ENCODE peak calls at places on chromosomes 5 and 9, in seven cellular contexts. B is PC-3, C is HepG2, R is A549, U is brain microvascular endothelial cell, T is K562, P is fibroblast of lung. D is an unnamed sample.

GRCh38 chr5:127572930-127573329 is 55.5 kb downstream of the PRRC1 start:
- DNase-seq in B (peak; percentile 28), C (no peak), R (peak; percentile 6), U (no peak), T (no peak), P (no peak), D (no peak)

GRCh38 chr5:109718216-109718615 is 28.5 kb downstream of the MAN2A1 start:
- DNase-seq in B (no peak), C (no peak), R (no peak), U (no peak), T (no peak), P (no peak), D (no peak)

GRCh38 chr5:93346301-93346700 is 234.7 kb downstream of the NR2F1-AS1 start:
- DNase-seq in B (no peak), C (no peak), R (no peak), U (no peak), T (no peak), P (no peak), D (no peak)

GRCh38 chr9:133521122-133522072 is 3.4 kb downstream of the MYMK start:
- DNase-seq in B (no peak), C (peak; percentile 49), R (no peak), U (no peak), T (no peak), P (no peak), D (no peak)

GRCh38 chr5:150619359-150620230 is 20.9 kb upstream of the SYNPO start:
- DNase-seq in B (no peak), C (no peak), R (no peak), U (no peak), T (no peak), P (peak; percentile 72), D (no peak)

GRCh38 chr9:130665431-130666392 is 1.3 kb downstream of the PRDM12 start:
- DNase-seq in B (no peak), C (no peak), R (no peak), U (no peak), T (peak; percentile 53), P (no peak), D (no peak)

GRCh38 chr5:1007221-1007680 is 1.4 kb upstream of the NKD2 start:
- DNase-seq in B (no peak), C (no peak), R (no peak), U (no peak), T (peak; percentile 32), P (no peak), D (no peak)

GRCh38 chr5:158701406-158702177 is 398.1 kb downstream of the EBF1 start:
- DNase-seq in B (peak; percentile 66), C (no peak), R (peak; percentile 35), U (peak; percentile 58), T (no peak), P (no peak), D (peak; percentile 65)

GRCh38 chr9:96293481-96293880 is 8.5 kb downstream of the HSD17B3 start:
- DNase-seq in B (peak; percentile 49), C (no peak), R (no peak), U (peak; percentile 33), T (no peak), P (peak; percentile 75), D (no peak)

GRCh38 chr9:120733190-120733589 is 18.9 kb upstream of the MEGF9 start:
- DNase-seq in B (no peak), C (peak; percentile 82), R (no peak), U (peak; percentile 87), T (no peak), P (peak; percentile 51), D (no peak)

GRCh38 chr9:91034521-91034920 is 232.9 kb downstream of the SYK start:
- DNase-seq in B (peak; percentile 49), C (no peak), R (no peak), U (no peak), T (no peak), P (no peak), D (no peak)

GRCh38 chr5:54738118-54738972 is 220.8 kb downstream of the SNX18 start:
- DNase-seq in B (peak; percentile 57), C (no peak), R (no peak), U (no peak), T (peak; percentile 42), P (peak; percentile 47), D (no peak)

GRCh38 chr5:159156426-159156835 is 52.9 kb downstream of the RNF145 start:
- DNase-seq in B (no peak), C (no peak), R (no peak), U (no peak), T (no peak), P (no peak), D (no peak)

GRCh38 chr5:82167372-82167771 is 110.8 kb downstream of the RPS23 start:
- DNase-seq in B (no peak), C (no peak), R (no peak), U (no peak), T (no peak), P (peak; percentile 84), D (no peak)

GRCh38 chr5:82164957-82165698 is 113.0 kb downstream of the RPS23 start:
- DNase-seq in B (peak; percentile 55), C (no peak), R (peak; percentile 86), U (peak; percentile 65), T (no peak), P (peak; percentile 73), D (peak; percentile 21)

GRCh38 chr5:82163459-82164108 is 114.6 kb downstream of the RPS23 start:
- DNase-seq in B (peak; percentile 52), C (no peak), R (peak; percentile 66), U (no peak), T (no peak), P (peak; percentile 61), D (peak; percentile 22)

GRCh38 chr5:82164109-82164956 is 113.8 kb downstream of the RPS23 start:
- DNase-seq in B (peak; percentile 78), C (no peak), R (peak; percentile 86), U (peak; percentile 91), T (no peak), P (peak; percentile 92), D (peak; percentile 39)

DNA sequence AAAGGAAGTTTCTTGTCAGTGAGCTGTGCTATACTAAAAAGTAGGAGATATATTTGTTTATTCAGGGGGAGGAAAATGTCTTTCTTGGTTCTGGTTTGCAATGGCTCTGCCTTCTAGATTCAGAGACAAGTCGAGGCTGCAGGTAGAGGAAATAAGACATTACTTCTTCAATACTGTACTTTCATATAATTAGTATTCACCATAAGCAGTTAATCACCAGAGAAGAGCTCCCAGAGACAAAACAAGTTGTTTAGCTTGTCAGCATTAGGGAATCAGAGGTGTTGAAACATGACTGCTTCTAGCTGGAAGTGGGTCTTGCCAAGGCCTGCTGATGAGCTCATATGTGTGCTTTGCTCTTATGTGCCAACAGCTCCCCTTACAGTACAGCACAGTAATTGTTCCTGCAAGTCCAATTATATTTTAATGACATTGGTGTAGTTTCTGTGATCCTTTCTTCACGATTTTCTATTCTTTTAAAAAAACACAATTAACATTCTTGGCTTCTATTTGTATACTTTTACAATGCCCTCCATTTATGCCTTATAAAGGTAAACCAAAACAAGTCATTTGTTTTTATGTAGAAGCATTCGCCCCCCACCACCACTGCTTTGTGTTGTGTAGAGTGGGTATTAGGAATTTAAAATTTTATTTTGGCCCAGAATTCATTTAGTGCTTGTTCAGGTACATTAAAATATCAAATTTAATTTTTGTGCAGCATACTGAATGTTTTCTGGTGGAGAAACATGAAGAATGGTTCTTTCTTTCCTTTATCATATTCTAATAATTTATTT is 112.2 kb downstream of the RPS23 start:
- DNase-seq in B (peak; percentile 73), C (peak; percentile 71), R (peak; percentile 93), U (peak; percentile 85), T (peak; percentile 32), P (peak; percentile 98), D (peak; percentile 86)
- H3K27ac ChIP-seq in B (peak overlapping the region; percentile 68), C (no peak overlapping the region), R (peak overlapping the region; percentile 88), U (peak overlapping the region; percentile 63), T (peak overlapping the region; percentile 25), P (no peak overlapping the region), D (no peak overlapping the region)

GRCh38 chr9:36815566-36816348 is 218.3 kb downstream of the PAX5 start:
- DNase-seq in B (no peak), C (no peak), R (no peak), U (no peak), T (no peak), P (no peak), D (no peak)

GRCh38 chr9:36817160-36817834 is 216.8 kb downstream of the PAX5 start:
- DNase-seq in B (no peak), C (no peak), R (no peak), U (no peak), T (no peak), P (no peak), D (no peak)

GRCh38 chr9:36820392-36820861 is 213.6 kb downstream of the PAX5 start:
- DNase-seq in B (no peak), C (no peak), R (no peak), U (no peak), T (no peak), P (no peak), D (no peak)

GRCh38 chr9:36818965-36819870 is 214.8 kb downstream of the PAX5 start:
- DNase-seq in B (no peak), C (no peak), R (no peak), U (no peak), T (no peak), P (no peak), D (no peak)

GRCh38 chr9:36818242-36818938 is 215.7 kb downstream of the PAX5 start:
- DNase-seq in B (no peak), C (no peak), R (no peak), U (no peak), T (peak; percentile 10), P (no peak), D (no peak)
- TF ChIP-seq CTCF in B (no peak), C (no peak), R (no peak), U (no peak), T (no peak), P (no peak), D (no peak)

DNA sequence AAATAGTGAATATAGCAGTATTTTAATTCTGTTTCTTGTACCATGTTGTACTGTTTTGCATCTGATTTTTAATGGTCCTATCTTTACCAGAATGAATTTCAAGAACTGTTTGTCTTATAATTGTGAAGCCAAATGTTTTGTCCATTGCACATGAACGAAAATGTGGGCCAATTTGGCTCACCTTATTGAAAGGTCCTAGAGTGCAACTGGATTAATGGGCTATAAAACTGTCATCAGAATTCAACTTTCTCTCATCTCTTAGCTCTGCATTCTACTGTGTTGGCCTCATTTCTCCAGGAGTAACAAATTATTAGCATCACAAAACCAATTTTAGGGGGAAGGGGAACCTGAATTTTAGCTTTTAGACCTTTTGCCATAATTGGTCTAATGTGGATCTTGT is 179.4 kb upstream of the NUDT12 start:
- DNase-seq in B (no peak), C (no peak), R (no peak), U (no peak), T (no peak), P (peak; percentile 8), D (no peak)
- H3K27ac ChIP-seq in B (no peak overlapping the region), C (no peak overlapping the region), R (no peak overlapping the region), U (no peak overlapping the region), T (no peak overlapping the region), P (no peak overlapping the region), D (no peak overlapping the region)

GRCh38 chr5:56317923-56318561 is 84.9 kb upstream of the ANKRD55 start:
- DNase-seq in B (no peak), C (no peak), R (no peak), U (no peak), T (no peak), P (no peak), D (no peak)
- TF ChIP-seq CTCF in B (no peak), C (no peak), R (no peak), U (no peak), T (no peak), P (no peak), D (no peak)

DNA sequence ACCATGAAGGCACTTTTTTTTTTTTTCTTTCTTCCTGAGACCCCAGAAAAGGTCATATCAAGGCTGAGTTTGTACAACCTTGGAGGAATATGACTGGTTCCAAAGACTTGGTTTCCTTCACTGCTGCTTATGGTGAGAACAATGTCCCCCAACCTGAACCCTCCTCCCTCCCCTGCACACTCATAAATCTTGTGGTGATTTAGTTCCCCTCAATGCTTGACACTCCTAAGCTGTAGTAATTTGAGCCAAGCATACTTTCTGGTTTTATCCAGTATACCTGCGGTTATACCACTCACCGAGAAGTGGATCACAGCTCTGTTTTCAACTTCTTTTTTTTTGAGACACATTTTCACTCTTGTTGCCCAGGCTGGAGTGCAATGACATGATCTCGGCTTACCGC is 149.9 kb upstream of the KLF4 start:
- DNase-seq in B (no peak), C (no peak), R (no peak), U (no peak), T (no peak), P (no peak), D (no peak)
- H3K27ac ChIP-seq in B (no peak overlapping the region), C (no peak overlapping the region), R (no peak overlapping the region), U (no peak overlapping the region), T (no peak overlapping the region), P (peak overlapping the region; percentile 93), D (no peak overlapping the region)

D was measured in RWPE1.